ENCODE peak calls at places on chromosomes 1 and 21, in five cellular contexts. M is GM12878, G is HCT116, N is SK-N-SH, E is K562. R is an unnamed sample.

GRCh38 chr1:33182452-33182851 is 609 bp upstream of the TRIM62 start:
- DNase-seq in M (no peak), G (no peak), N (peak; percentile 25), E (no peak), R (peak; percentile 64)

GRCh38 chr1:208231929-208232360 is 12.2 kb downstream of the PLXNA2 start:
- DNase-seq in M (no peak), G (no peak), N (peak; percentile 58), E (no peak), R (no peak)

GRCh38 chr1:224377676-224378006 is 21.0 kb downstream of the CNIH4 start:
- DNase-seq in M (peak; percentile 62), G (no peak), N (no peak), E (no peak), R (no peak)

GRCh38 chr1:35222322-35223108 is 29.6 kb upstream of the SFPQ start:
- DNase-seq in M (no peak), G (no peak), N (peak; percentile 25), E (no peak), R (no peak)

GRCh38 chr1:203201516-203202205 is 15.2 kb upstream of the CHI3L1 start:
- DNase-seq in M (no peak), G (no peak), N (no peak), E (no peak), R (no peak)

GRCh38 chr21:37338671-37339526 is 27.7 kb upstream of the DYRK1A start:
- DNase-seq in M (no peak), G (peak; percentile 61), N (peak; percentile 54), E (peak; percentile 71), R (no peak)

GRCh38 chr21:15631342-15631741 is 98.4 kb upstream of the USP25 start:
- DNase-seq in M (no peak), G (no peak), N (no peak), E (no peak), R (no peak)

GRCh38 chr1:212498243-212498642 is 65.5 kb downstream of the NENF start:
- DNase-seq in M (no peak), G (no peak), N (no peak), E (no peak), R (no peak)

GRCh38 chr1:188769181-188769580 is 1708.5 kb downstream of the BRINP3 start:
- DNase-seq in M (no peak), G (no peak), N (no peak), E (no peak), R (no peak)

GRCh38 chr1:47650205-47650604 is 212.4 kb downstream of the FOXD2 start:
- DNase-seq in M (no peak), G (peak; percentile 69), N (no peak), E (no peak), R (no peak)

GRCh38 chr1:56481140-56481694 is 98.1 kb downstream of the PLPP3 start:
- DNase-seq in M (no peak), G (no peak), N (peak; percentile 54), E (no peak), R (no peak)

GRCh38 chr1:8197493-8198282 is 120.2 kb upstream of the SLC45A1 start:
- DNase-seq in M (no peak), G (peak; percentile 97), N (no peak), E (peak; percentile 99), R (no peak)

GRCh38 chr21:16180613-16181012 is 450.8 kb downstream of the USP25 start:
- DNase-seq in M (no peak), G (no peak), N (no peak), E (no peak), R (no peak)

GRCh38 chr1:63635681-63636080 is 42.5 kb downstream of the PGM1 start:
- DNase-seq in M (no peak), G (no peak), N (no peak), E (no peak), R (no peak)

GRCh38 chr1:86375688-86376087 is 20.4 kb downstream of the ODF2L start:
- DNase-seq in M (no peak), G (no peak), N (no peak), E (no peak), R (no peak)

GRCh38 chr1:110874303-110875215 is 1.6 kb downstream of the CD53 start:
- DNase-seq in M (no peak), G (no peak), N (no peak), E (no peak), R (no peak)

GRCh38 chr1:10057305-10057704 is 24.5 kb downstream of the UBE4B start:
- DNase-seq in M (no peak), G (no peak), N (no peak), E (no peak), R (no peak)

GRCh38 chr21:34126269-34126668 is 52.9 kb downstream of the MRPS6 start:
- DNase-seq in M (no peak), G (no peak), N (no peak), E (no peak), R (no peak)

GRCh38 chr1:162976628-162977027 is 92.5 kb upstream of the RGS4 start:
- DNase-seq in M (no peak), G (no peak), N (no peak), E (no peak), R (no peak)

GRCh38 chr1:54053745-54054437 is 483 bp downstream of the TCEANC2 start:
- DNase-seq in M (no peak), G (no peak), N (no peak), E (no peak), R (no peak)

GRCh38 chr1:111904478-111905218 is 84.8 kb downstream of the KCND3 start:
- DNase-seq in M (no peak), G (no peak), N (peak; percentile 43), E (no peak), R (no peak)

GRCh38 chr1:203187306-203188264 is 1.1 kb upstream of the CHI3L1 start:
- DNase-seq in M (no peak), G (no peak), N (no peak), E (no peak), R (no peak)

GRCh38 chr1:21924503-21925005 is 12.6 kb downstream of the HSPG2 start:
- DNase-seq in M (no peak), G (no peak), N (no peak), E (no peak), R (no peak)

GRCh38 chr1:53349968-53350852 is 22.3 kb upstream of the LRP8 start:
- DNase-seq in M (no peak), G (no peak), N (no peak), E (no peak), R (no peak)

GRCh38 chr1:224448428-224449017 is 13.9 kb upstream of the WDR26 start:
- DNase-seq in M (no peak), G (no peak), N (no peak), E (no peak), R (no peak)

GRCh38 chr1:183417691-183418491 is at the start of gene NMNAT2:
- DNase-seq in M (no peak), G (no peak), N (peak; percentile 77), E (no peak), R (peak; percentile 55)

GRCh38 chr1:171655215-171656116 is 3.0 kb upstream of the MYOC start:
- DNase-seq in M (no peak), G (peak; percentile 18), N (peak; percentile 56), E (peak; percentile 67), R (no peak)

GRCh38 chr1:228542981-228543380 is 55.8 kb downstream of the RNF187 start:
- DNase-seq in M (no peak), G (no peak), N (no peak), E (no peak), R (no peak)

GRCh38 chr21:46425566-46425965 is 33.1 kb upstream of the DIP2A start:
- DNase-seq in M (no peak), G (no peak), N (no peak), E (no peak), R (no peak)

GRCh38 chr1:207747627-207748492 is 4.0 kb upstream of the CD46 start:
- DNase-seq in M (no peak), G (no peak), N (no peak), E (no peak), R (no peak)

GRCh38 chr1:15430787-15431570 is 7.3 kb upstream of the CTRC start:
- DNase-seq in M (no peak), G (no peak), N (peak; percentile 93), E (peak; percentile 85), R (peak; percentile 60)
- TF ChIP-seq JUND in M (no peak), G (no peak), N (no peak), E (no peak), R (no peak)

GRCh38 chr1:115191691-115192090 is 102.4 kb upstream of the TSPAN2 start:
- DNase-seq in M (no peak), G (no peak), N (no peak), E (no peak), R (no peak)

GRCh38 chr1:115186871-115187270 is 97.6 kb upstream of the TSPAN2 start:
- DNase-seq in M (no peak), G (no peak), N (no peak), E (no peak), R (no peak)

GRCh38 chr1:115189814-115190541 is 100.7 kb upstream of the TSPAN2 start:
- DNase-seq in M (no peak), G (peak; percentile 56), N (no peak), E (no peak), R (no peak)

GRCh38 chr1:115190766-115191165 is 101.5 kb upstream of the TSPAN2 start:
- DNase-seq in M (no peak), G (no peak), N (no peak), E (no peak), R (no peak)

DNA sequence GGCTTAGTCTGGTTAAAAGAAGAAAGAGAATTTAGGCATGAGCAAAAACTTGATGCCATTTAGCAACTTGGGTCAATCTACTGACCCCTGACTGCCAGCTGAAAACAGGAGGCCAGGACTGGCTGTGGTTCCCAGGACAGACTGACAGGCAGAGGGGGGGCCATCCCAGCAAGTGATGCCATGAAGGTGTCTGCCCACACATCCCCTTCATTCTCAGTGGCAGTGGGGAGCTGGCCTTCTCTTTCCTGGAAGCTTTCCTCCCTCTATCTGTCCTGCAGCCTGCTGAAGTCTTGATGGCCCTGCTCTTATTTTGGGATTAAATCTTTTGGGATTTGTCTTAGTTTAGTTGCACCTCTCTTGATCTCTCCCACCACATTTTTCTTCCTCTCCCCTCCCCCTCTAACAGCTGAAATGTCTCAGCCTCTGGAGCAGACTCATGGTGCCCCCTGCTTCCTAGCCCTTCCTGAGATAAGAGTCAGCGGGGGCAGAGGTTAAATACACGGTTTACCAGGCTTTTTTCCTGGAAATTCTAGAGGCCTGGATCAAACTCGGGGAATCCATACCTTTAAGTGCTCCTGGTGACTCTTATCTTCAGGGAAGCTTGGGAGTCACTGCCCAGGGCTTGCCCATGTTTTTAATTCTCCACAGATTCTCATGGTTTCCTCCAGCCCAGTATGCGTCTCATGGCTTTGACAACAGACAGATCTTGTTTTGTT is 99.5 kb upstream of the TSPAN2 start:
- DNase-seq in M (no peak), G (no peak), N (no peak), E (no peak), R (no peak)
- TF ChIP-seq JUND in M (no peak), G (no peak), N (no peak), E (no peak), R (no peak)

DNA sequence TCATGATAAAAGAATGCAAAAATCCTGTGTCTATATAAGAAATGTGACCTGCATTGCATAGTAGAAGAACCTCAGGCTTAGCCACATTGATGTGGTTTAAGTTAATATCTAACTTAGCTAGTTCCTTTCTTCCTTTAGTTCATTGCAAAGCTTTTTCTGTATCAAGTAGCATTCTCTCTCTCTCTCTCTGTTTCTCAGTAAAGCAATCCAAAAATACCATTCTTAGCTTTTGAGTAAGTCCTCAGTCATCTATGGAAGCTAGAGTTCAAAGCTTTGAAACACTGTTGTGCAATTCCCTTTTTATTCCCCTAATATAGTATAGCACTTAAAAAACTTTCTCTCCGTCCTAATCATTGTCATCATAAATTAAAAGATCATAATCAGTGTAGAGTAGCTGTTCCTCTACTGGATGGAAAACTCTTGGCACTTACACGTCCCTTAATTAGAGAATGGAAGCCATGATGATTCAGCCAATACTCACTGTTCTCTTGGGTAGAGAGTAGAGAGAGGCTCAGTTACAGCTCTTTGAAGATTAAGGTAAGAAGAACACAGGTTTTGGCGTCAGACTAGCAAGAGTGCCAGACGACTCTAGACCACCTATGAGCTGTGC is 350.3 kb upstream of the LYPLAL1 start:
- DNase-seq in M (no peak), G (peak; percentile 78), N (no peak), E (no peak), R (no peak)
- TF ChIP-seq JUND in M (no peak), G (peak; percentile 82), N (peak; percentile 24), E (no peak), R (no peak)

GRCh38 chr1:235017719-235018118 is 110.9 kb downstream of the TOMM20 start:
- DNase-seq in M (no peak), G (no peak), N (no peak), E (no peak), R (no peak)
- TF ChIP-seq JUND in M (no peak), G (no peak), N (no peak), E (no peak), R (no peak)

R was measured in T47D.